ENCODE peak calls at places on chromosomes 3 and 15, in six cellular contexts. A, Z, P, E, N and Q are unnamed samples.

GRCh38 chr15:65518633-65519285 is 1.3 kb upstream of the DPP8 start:
- DNase-seq in Z (no peak), N (no peak), A (no peak), P (no peak), E (no peak), Q (no peak)

GRCh38 chr3:16500911-16501310 is 12.6 kb downstream of the RFTN1 start:
- DNase-seq in E (no peak), Z (no peak), A (no peak), N (no peak), P (no peak), Q (no peak)

GRCh38 chr15:41888662-41889253 is 5.1 kb downstream of the SPTBN5 start:
- DNase-seq in E (no peak), P (no peak), Z (no peak), N (no peak), A (no peak), Q (no peak)

GRCh38 chr3:29763115-29763514 is 482.2 kb downstream of the RBMS3 start:
- DNase-seq in E (no peak), P (no peak), N (no peak), A (no peak), Z (no peak), Q (no peak)

GRCh38 chr3:127445581-127446368 is 144.8 kb downstream of the TPRA1 start:
- DNase-seq in Z (no peak), A (no peak), N (no peak), E (peak), P (no peak), Q (peak)

GRCh38 chr3:126663750-126664149 is 8.8 kb upstream of the TXNRD3 start:
- DNase-seq in Z (no peak), A (no peak), P (no peak), E (no peak), N (no peak), Q (no peak)

GRCh38 chr15:50886611-50887350 is 21.7 kb upstream of the AP4E1 start:
- DNase-seq in P (no peak), Z (no peak), N (no peak), E (no peak), A (no peak), Q (no peak)

GRCh38 chr3:44734646-44735168 is 5.3 kb downstream of the ZNF501 start:
- DNase-seq in E (no peak), Z (no peak), N (no peak), A (no peak), P (no peak), Q (no peak)

GRCh38 chr3:32460031-32460749 is 42.5 kb downstream of the CMTM6 start:
- DNase-seq in Z (no peak), P (peak), N (peak), A (peak), E (no peak), Q (peak)

GRCh38 chr3:19937459-19938362 is 3.7 kb upstream of the EFHB start:
- DNase-seq in P (no peak), N (no peak), E (no peak), A (no peak), Z (no peak), Q (no peak)

GRCh38 chr3:43953814-43954241 is 263.1 kb downstream of the ABHD5 start:
- DNase-seq in N (no peak), Z (no peak), E (no peak), P (no peak), A (peak), Q (no peak)

GRCh38 chr15:47129033-47129432 is 588.3 kb upstream of the SEMA6D start:
- DNase-seq in P (no peak), E (no peak), Z (no peak), A (no peak), N (no peak), Q (no peak)

GRCh38 chr3:143207338-143207961 is 87.9 kb downstream of the CHST2 start:
- DNase-seq in P (no peak), E (no peak), A (no peak), N (no peak), Z (no peak), Q (no peak)

GRCh38 chr3:64111872-64112271 is 88.6 kb upstream of the PSMD6 start:
- DNase-seq in Z (no peak), P (no peak), N (no peak), E (no peak), A (no peak), Q (no peak)

GRCh38 chr3:65935724-65936123 is 103.0 kb downstream of the MAGI1 start:
- DNase-seq in Z (no peak), N (no peak), P (peak), A (no peak), E (no peak), Q (no peak)

GRCh38 chr3:48723725-48724124 is 6.7 kb upstream of the IP6K2 start:
- DNase-seq in P (no peak), Z (no peak), E (peak), A (no peak), N (no peak), Q (no peak)

GRCh38 chr3:26624209-26624775 is 1.7 kb downstream of the LRRC3B start:
- DNase-seq in N (no peak), E (no peak), P (no peak), A (peak), Z (no peak), Q (peak)

GRCh38 chr3:104768886-104769285 is 597.8 kb upstream of the ALCAM start:
- DNase-seq in A (no peak), Z (no peak), E (no peak), P (no peak), N (no peak), Q (no peak)

GRCh38 chr15:35713733-35714132 is 167.8 kb upstream of the DPH6 start:
- DNase-seq in N (no peak), A (no peak), Z (no peak), P (no peak), E (no peak), Q (no peak)

GRCh38 chr3:171620825-171621434 is 160.7 kb upstream of the TNIK start:
- DNase-seq in Z (no peak), E (no peak), N (no peak), A (no peak), P (no peak), Q (no peak)

GRCh38 chr15:73647259-73648026 is 14.3 kb upstream of the NPTN start:
- DNase-seq in N (no peak), E (no peak), A (no peak), P (no peak), Z (no peak), Q (no peak)